ENCODE peak calls at places on chromosomes 16 and 17, in nine cellular contexts. One of them, this sample, is unnamed.
A peak's percentile ranks its signal among the peaks of the same experiment; 100 is the strongest.

GRCh38 chr17:49995055-49995738 is at the start of gene DLX3:
- DNase-seq in foreskin keratinocyte: peak; percentile 81
- DNase-seq in amygdala: no peak
- DNase-seq in AG20443: peak; percentile 88
- DNase-seq in amniotic stem cell: peak; percentile 39
- DNase-seq in head of caudate nucleus: no peak
- DNase-seq in effector memory CD8-positive, alpha-beta T cell: no peak
- DNase-seq in stimulated activated CD4-positive, alpha-beta T cell treated with anti-CD3 and anti-CD28 coated beads, TNF-alpha, amount 100 ng/mL, for 4 hours: no peak
- DNase-seq in NCI-H2171 treated with DMSO at 0.1 percent for 48 hours: peak; percentile 89
- DNase-seq in this sample: peak; percentile 77

GRCh38 chr16:85649411-85649977 is 36.4 kb downstream of the GSE1 start:
- DNase-seq in effector memory CD8-positive, alpha-beta T cell: no peak
- DNase-seq in AG20443: no peak
- DNase-seq in NCI-H2171 treated with DMSO at 0.1 percent for 48 hours: peak; percentile 92
- DNase-seq in amniotic stem cell: no peak
- DNase-seq in head of caudate nucleus: no peak
- DNase-seq in amygdala: no peak
- DNase-seq in foreskin keratinocyte: no peak
- DNase-seq in stimulated activated CD4-positive, alpha-beta T cell treated with anti-CD3 and anti-CD28 coated beads, TNF-alpha, amount 100 ng/mL, for 4 hours: no peak
- DNase-seq in this sample: no peak

GRCh38 chr16:73329363-73330306 is 281.7 kb upstream of the ZFHX3 start:
- DNase-seq in amniotic stem cell: no peak
- DNase-seq in amygdala: peak; percentile 57
- DNase-seq in stimulated activated CD4-positive, alpha-beta T cell treated with anti-CD3 and anti-CD28 coated beads, TNF-alpha, amount 100 ng/mL, for 4 hours: no peak
- DNase-seq in AG20443: no peak
- DNase-seq in NCI-H2171 treated with DMSO at 0.1 percent for 48 hours: peak; percentile 10
- DNase-seq in effector memory CD8-positive, alpha-beta T cell: no peak
- DNase-seq in head of caudate nucleus: peak; percentile 79
- DNase-seq in foreskin keratinocyte: no peak
- DNase-seq in this sample: no peak

GRCh38 chr17:81345211-81346089 is 49.8 kb upstream of the BAHCC1 start:
- DNase-seq in foreskin keratinocyte: peak; percentile 84
- DNase-seq in amygdala: no peak
- DNase-seq in amniotic stem cell: peak; percentile 77
- DNase-seq in NCI-H2171 treated with DMSO at 0.1 percent for 48 hours: peak; percentile 77
- DNase-seq in head of caudate nucleus: peak; percentile 50
- DNase-seq in effector memory CD8-positive, alpha-beta T cell: peak; percentile 38
- DNase-seq in stimulated activated CD4-positive, alpha-beta T cell treated with anti-CD3 and anti-CD28 coated beads, TNF-alpha, amount 100 ng/mL, for 4 hours: no peak
- DNase-seq in AG20443: peak; percentile 94
- DNase-seq in this sample: peak; percentile 95

GRCh38 chr16:69123894-69124293 is 8.5 kb downstream of the CHTF8 start:
- DNase-seq in amniotic stem cell: peak; percentile 63
- DNase-seq in effector memory CD8-positive, alpha-beta T cell: peak; percentile 62
- DNase-seq in stimulated activated CD4-positive, alpha-beta T cell treated with anti-CD3 and anti-CD28 coated beads, TNF-alpha, amount 100 ng/mL, for 4 hours: peak; percentile 20
- DNase-seq in NCI-H2171 treated with DMSO at 0.1 percent for 48 hours: peak; percentile 82
- DNase-seq in amygdala: no peak
- DNase-seq in foreskin keratinocyte: peak; percentile 54
- DNase-seq in AG20443: peak; percentile 64
- DNase-seq in head of caudate nucleus: no peak
- DNase-seq in this sample: peak; percentile 87

GRCh38 chr17:50027639-50028206 is 28.2 kb upstream of the ITGA3 start:
- DNase-seq in head of caudate nucleus: no peak
- DNase-seq in effector memory CD8-positive, alpha-beta T cell: no peak
- DNase-seq in NCI-H2171 treated with DMSO at 0.1 percent for 48 hours: no peak
- DNase-seq in amniotic stem cell: peak; percentile 91
- DNase-seq in amygdala: no peak
- DNase-seq in AG20443: peak; percentile 93
- DNase-seq in stimulated activated CD4-positive, alpha-beta T cell treated with anti-CD3 and anti-CD28 coated beads, TNF-alpha, amount 100 ng/mL, for 4 hours: no peak
- DNase-seq in foreskin keratinocyte: peak; percentile 100
- DNase-seq in this sample: peak; percentile 100

GRCh38 chr17:68074279-68074678 is 38.7 kb downstream of the KPNA2 start:
- DNase-seq in AG20443: no peak
- DNase-seq in amygdala: no peak
- DNase-seq in NCI-H2171 treated with DMSO at 0.1 percent for 48 hours: no peak
- DNase-seq in stimulated activated CD4-positive, alpha-beta T cell treated with anti-CD3 and anti-CD28 coated beads, TNF-alpha, amount 100 ng/mL, for 4 hours: no peak
- DNase-seq in effector memory CD8-positive, alpha-beta T cell: no peak
- DNase-seq in foreskin keratinocyte: no peak
- DNase-seq in head of caudate nucleus: no peak
- DNase-seq in amniotic stem cell: no peak
- DNase-seq in this sample: no peak

GRCh38 chr17:79832211-79833109 is 6.8 kb downstream of the CBX4 start:
- DNase-seq in stimulated activated CD4-positive, alpha-beta T cell treated with anti-CD3 and anti-CD28 coated beads, TNF-alpha, amount 100 ng/mL, for 4 hours: no peak
- DNase-seq in effector memory CD8-positive, alpha-beta T cell: no peak
- DNase-seq in amygdala: no peak
- DNase-seq in amniotic stem cell: no peak
- DNase-seq in head of caudate nucleus: no peak
- DNase-seq in foreskin keratinocyte: no peak
- DNase-seq in NCI-H2171 treated with DMSO at 0.1 percent for 48 hours: no peak
- DNase-seq in AG20443: no peak
- DNase-seq in this sample: no peak

GRCh38 chr17:74201250-74201649 is 2.2 kb upstream of the RPL38 start:
- DNase-seq in amniotic stem cell: no peak
- DNase-seq in stimulated activated CD4-positive, alpha-beta T cell treated with anti-CD3 and anti-CD28 coated beads, TNF-alpha, amount 100 ng/mL, for 4 hours: no peak
- DNase-seq in foreskin keratinocyte: peak; percentile 76
- DNase-seq in NCI-H2171 treated with DMSO at 0.1 percent for 48 hours: peak; percentile 98
- DNase-seq in head of caudate nucleus: no peak
- DNase-seq in effector memory CD8-positive, alpha-beta T cell: no peak
- DNase-seq in AG20443: peak; percentile 58
- DNase-seq in amygdala: no peak
- DNase-seq in this sample: peak; percentile 39

GRCh38 chr16:49932449-49932848 is 76.5 kb upstream of the ZNF423 start:
- DNase-seq in stimulated activated CD4-positive, alpha-beta T cell treated with anti-CD3 and anti-CD28 coated beads, TNF-alpha, amount 100 ng/mL, for 4 hours: no peak
- DNase-seq in amygdala: no peak
- DNase-seq in head of caudate nucleus: no peak
- DNase-seq in foreskin keratinocyte: no peak
- DNase-seq in NCI-H2171 treated with DMSO at 0.1 percent for 48 hours: no peak
- DNase-seq in effector memory CD8-positive, alpha-beta T cell: no peak
- DNase-seq in amniotic stem cell: no peak
- DNase-seq in AG20443: no peak
- DNase-seq in this sample: no peak

GRCh38 chr16:17768257-17768656 is 297.5 kb upstream of the XYLT1 start:
- DNase-seq in effector memory CD8-positive, alpha-beta T cell: no peak
- DNase-seq in NCI-H2171 treated with DMSO at 0.1 percent for 48 hours: no peak
- DNase-seq in foreskin keratinocyte: peak; percentile 93
- DNase-seq in amygdala: no peak
- DNase-seq in stimulated activated CD4-positive, alpha-beta T cell treated with anti-CD3 and anti-CD28 coated beads, TNF-alpha, amount 100 ng/mL, for 4 hours: no peak
- DNase-seq in AG20443: peak; percentile 85
- DNase-seq in head of caudate nucleus: no peak
- DNase-seq in amniotic stem cell: no peak
- DNase-seq in this sample: peak; percentile 36

GRCh38 chr16:2009302-2009711 is 314 bp downstream of the ZNF598 start:
- DNase-seq in amniotic stem cell: no peak
- DNase-seq in effector memory CD8-positive, alpha-beta T cell: no peak
- DNase-seq in AG20443: no peak
- DNase-seq in NCI-H2171 treated with DMSO at 0.1 percent for 48 hours: no peak
- DNase-seq in stimulated activated CD4-positive, alpha-beta T cell treated with anti-CD3 and anti-CD28 coated beads, TNF-alpha, amount 100 ng/mL, for 4 hours: no peak
- DNase-seq in amygdala: no peak
- DNase-seq in foreskin keratinocyte: no peak
- DNase-seq in head of caudate nucleus: no peak
- DNase-seq in this sample: no peak

GRCh38 chr17:17362531-17362930 is 59.4 kb downstream of the NT5M start:
- DNase-seq in amygdala: no peak
- DNase-seq in foreskin keratinocyte: no peak
- DNase-seq in head of caudate nucleus: no peak
- DNase-seq in NCI-H2171 treated with DMSO at 0.1 percent for 48 hours: no peak
- DNase-seq in effector memory CD8-positive, alpha-beta T cell: no peak
- DNase-seq in amniotic stem cell: no peak
- DNase-seq in AG20443: no peak
- DNase-seq in stimulated activated CD4-positive, alpha-beta T cell treated with anti-CD3 and anti-CD28 coated beads, TNF-alpha, amount 100 ng/mL, for 4 hours: no peak
- DNase-seq in this sample: no peak

GRCh38 chr17:63191610-63192009 is 225.6 kb downstream of the TANC2 start:
- DNase-seq in stimulated activated CD4-positive, alpha-beta T cell treated with anti-CD3 and anti-CD28 coated beads, TNF-alpha, amount 100 ng/mL, for 4 hours: no peak
- DNase-seq in head of caudate nucleus: no peak
- DNase-seq in AG20443: no peak
- DNase-seq in amygdala: no peak
- DNase-seq in amniotic stem cell: no peak
- DNase-seq in foreskin keratinocyte: no peak
- DNase-seq in effector memory CD8-positive, alpha-beta T cell: no peak
- DNase-seq in NCI-H2171 treated with DMSO at 0.1 percent for 48 hours: no peak
- DNase-seq in this sample: no peak

GRCh38 chr16:10921536-10922327 is 20.5 kb downstream of the DEXI start:
- DNase-seq in amniotic stem cell: no peak
- DNase-seq in effector memory CD8-positive, alpha-beta T cell: no peak
- DNase-seq in stimulated activated CD4-positive, alpha-beta T cell treated with anti-CD3 and anti-CD28 coated beads, TNF-alpha, amount 100 ng/mL, for 4 hours: no peak
- DNase-seq in NCI-H2171 treated with DMSO at 0.1 percent for 48 hours: no peak
- DNase-seq in head of caudate nucleus: no peak
- DNase-seq in foreskin keratinocyte: no peak
- DNase-seq in amygdala: no peak
- DNase-seq in AG20443: no peak
- DNase-seq in this sample: no peak

GRCh38 chr17:16512011-16512410 is 20.0 kb upstream of the LRRC75A start:
- DNase-seq in amygdala: no peak
- DNase-seq in head of caudate nucleus: no peak
- DNase-seq in stimulated activated CD4-positive, alpha-beta T cell treated with anti-CD3 and anti-CD28 coated beads, TNF-alpha, amount 100 ng/mL, for 4 hours: no peak
- DNase-seq in AG20443: no peak
- DNase-seq in amniotic stem cell: no peak
- DNase-seq in effector memory CD8-positive, alpha-beta T cell: no peak
- DNase-seq in NCI-H2171 treated with DMSO at 0.1 percent for 48 hours: no peak
- DNase-seq in foreskin keratinocyte: no peak
- DNase-seq in this sample: no peak

GRCh38 chr17:73272906-73273218 is 11.2 kb upstream of the CPSF4L start:
- DNase-seq in amniotic stem cell: no peak
- DNase-seq in effector memory CD8-positive, alpha-beta T cell: no peak
- DNase-seq in NCI-H2171 treated with DMSO at 0.1 percent for 48 hours: no peak
- DNase-seq in head of caudate nucleus: no peak
- DNase-seq in stimulated activated CD4-positive, alpha-beta T cell treated with anti-CD3 and anti-CD28 coated beads, TNF-alpha, amount 100 ng/mL, for 4 hours: no peak
- DNase-seq in foreskin keratinocyte: no peak
- DNase-seq in AG20443: no peak
- DNase-seq in amygdala: no peak
- DNase-seq in this sample: no peak

GRCh38 chr17:77233635-77234334 is 93.0 kb downstream of the SEC14L1 start:
- DNase-seq in amniotic stem cell: no peak
- DNase-seq in AG20443: no peak
- DNase-seq in head of caudate nucleus: no peak
- DNase-seq in effector memory CD8-positive, alpha-beta T cell: no peak
- DNase-seq in stimulated activated CD4-positive, alpha-beta T cell treated with anti-CD3 and anti-CD28 coated beads, TNF-alpha, amount 100 ng/mL, for 4 hours: no peak
- DNase-seq in foreskin keratinocyte: peak; percentile 85
- DNase-seq in amygdala: no peak
- DNase-seq in NCI-H2171 treated with DMSO at 0.1 percent for 48 hours: no peak
- DNase-seq in this sample: peak; percentile 86

GRCh38 chr17:50087246-50087911 is 7.8 kb upstream of the PDK2 start:
- DNase-seq in effector memory CD8-positive, alpha-beta T cell: peak; percentile 77
- DNase-seq in amygdala: no peak
- DNase-seq in AG20443: peak; percentile 90
- DNase-seq in foreskin keratinocyte: peak; percentile 64
- DNase-seq in stimulated activated CD4-positive, alpha-beta T cell treated with anti-CD3 and anti-CD28 coated beads, TNF-alpha, amount 100 ng/mL, for 4 hours: peak; percentile 51
- DNase-seq in head of caudate nucleus: peak; percentile 45
- DNase-seq in amniotic stem cell: no peak
- DNase-seq in NCI-H2171 treated with DMSO at 0.1 percent for 48 hours: peak; percentile 61
- DNase-seq in this sample: peak; percentile 87

GRCh38 chr17:8803531-8804416 is 4.6 kb upstream of the MFSD6L start:
- DNase-seq in AG20443: no peak
- DNase-seq in stimulated activated CD4-positive, alpha-beta T cell treated with anti-CD3 and anti-CD28 coated beads, TNF-alpha, amount 100 ng/mL, for 4 hours: no peak
- DNase-seq in foreskin keratinocyte: no peak
- DNase-seq in effector memory CD8-positive, alpha-beta T cell: no peak
- DNase-seq in head of caudate nucleus: no peak
- DNase-seq in amniotic stem cell: no peak
- DNase-seq in amygdala: no peak
- DNase-seq in NCI-H2171 treated with DMSO at 0.1 percent for 48 hours: no peak
- DNase-seq in this sample: no peak

GRCh38 chr16:86885139-86885538 is 306.8 kb downstream of the FOXL1 start:
- DNase-seq in foreskin keratinocyte: no peak
- DNase-seq in AG20443: no peak
- DNase-seq in amniotic stem cell: no peak
- DNase-seq in stimulated activated CD4-positive, alpha-beta T cell treated with anti-CD3 and anti-CD28 coated beads, TNF-alpha, amount 100 ng/mL, for 4 hours: no peak
- DNase-seq in NCI-H2171 treated with DMSO at 0.1 percent for 48 hours: no peak
- DNase-seq in head of caudate nucleus: no peak
- DNase-seq in amygdala: no peak
- DNase-seq in effector memory CD8-positive, alpha-beta T cell: no peak
- DNase-seq in this sample: no peak

GRCh38 chr16:19860146-19861030 is 24.3 kb downstream of the GPRC5B start:
- DNase-seq in stimulated activated CD4-positive, alpha-beta T cell treated with anti-CD3 and anti-CD28 coated beads, TNF-alpha, amount 100 ng/mL, for 4 hours: no peak
- DNase-seq in AG20443: no peak
- DNase-seq in amygdala: no peak
- DNase-seq in head of caudate nucleus: no peak
- DNase-seq in effector memory CD8-positive, alpha-beta T cell: no peak
- DNase-seq in foreskin keratinocyte: peak; percentile 19
- DNase-seq in amniotic stem cell: peak; percentile 48
- DNase-seq in NCI-H2171 treated with DMSO at 0.1 percent for 48 hours: peak; percentile 28
- DNase-seq in this sample: peak; percentile 21

GRCh38 chr17:80824549-80825470 is 166.8 kb upstream of the CHMP6 start:
- DNase-seq in head of caudate nucleus: no peak
- DNase-seq in NCI-H2171 treated with DMSO at 0.1 percent for 48 hours: no peak
- DNase-seq in AG20443: no peak
- DNase-seq in foreskin keratinocyte: no peak
- DNase-seq in amniotic stem cell: no peak
- DNase-seq in amygdala: no peak
- DNase-seq in effector memory CD8-positive, alpha-beta T cell: no peak
- DNase-seq in stimulated activated CD4-positive, alpha-beta T cell treated with anti-CD3 and anti-CD28 coated beads, TNF-alpha, amount 100 ng/mL, for 4 hours: no peak
- DNase-seq in this sample: no peak

GRCh38 chr17:79801156-79802038 is 4.5 kb upstream of the CBX8 start:
- DNase-seq in stimulated activated CD4-positive, alpha-beta T cell treated with anti-CD3 and anti-CD28 coated beads, TNF-alpha, amount 100 ng/mL, for 4 hours: no peak
- DNase-seq in amygdala: no peak
- DNase-seq in NCI-H2171 treated with DMSO at 0.1 percent for 48 hours: no peak
- DNase-seq in AG20443: no peak
- DNase-seq in foreskin keratinocyte: no peak
- DNase-seq in head of caudate nucleus: no peak
- DNase-seq in effector memory CD8-positive, alpha-beta T cell: no peak
- DNase-seq in amniotic stem cell: no peak
- DNase-seq in this sample: no peak